ENCODE peak calls at places on chromosome 2, in four cellular contexts. W, Z, C and J are unnamed samples.

GRCh38 chr2:227460079-227460485 is 11.9 kb upstream of the AGFG1 start:
- DNase-seq in C (no peak), W (peak), Z (no peak), J (no peak)

GRCh38 chr2:66699481-66700180 is 264.7 kb downstream of the MEIS1 start:
- DNase-seq in W (no peak), C (no peak), Z (no peak), J (no peak)

GRCh38 chr2:224023188-224023587 is 15.9 kb downstream of the SERPINE2 start:
- DNase-seq in Z (peak), C (no peak), W (peak), J (peak)

GRCh38 chr2:62569907-62570793 is 64.2 kb upstream of the TMEM17 start:
- DNase-seq in Z (peak), C (peak), W (no peak), J (peak)

GRCh38 chr2:195468771-195469170 is 188.3 kb upstream of the SLC39A10 start:
- DNase-seq in W (peak), Z (no peak), C (no peak), J (no peak)

GRCh38 chr2:180679693-180680092 is 300.7 kb upstream of the UBE2E3 start:
- DNase-seq in W (no peak), C (no peak), Z (peak), J (peak)

GRCh38 chr2:96521219-96521618 is 15.3 kb upstream of the ARID5A start:
- DNase-seq in Z (no peak), W (no peak), C (no peak), J (no peak)

GRCh38 chr2:98212291-98212690 is 125.3 kb downstream of the VWA3B start:
- DNase-seq in Z (no peak), C (no peak), W (no peak), J (no peak)

GRCh38 chr2:15180379-15180778 is 380.8 kb downstream of the NBAS start:
- DNase-seq in W (no peak), Z (no peak), C (no peak), J (no peak)

GRCh38 chr2:12990523-12990922 is 273.8 kb downstream of the TRIB2 start:
- DNase-seq in C (no peak), Z (no peak), W (no peak), J (no peak)

GRCh38 chr2:126889501-126890135 is 9.1 kb upstream of the TEX51 start:
- DNase-seq in Z (peak), C (no peak), W (no peak), J (no peak)

GRCh38 chr2:74205586-74205985 is 7.2 kb downstream of the MTHFD2 start:
- DNase-seq in W (no peak), C (no peak), Z (no peak), J (peak)

GRCh38 chr2:74205113-74205512 is 6.7 kb downstream of the MTHFD2 start:
- DNase-seq in W (no peak), Z (no peak), C (no peak), J (no peak)

GRCh38 chr2:74201596-74201995 is 3.2 kb downstream of the MTHFD2 start:
- DNase-seq in W (peak), Z (no peak), C (no peak), J (no peak)

GRCh38 chr2:74204436-74204835 is 6.0 kb downstream of the MTHFD2 start:
- DNase-seq in Z (no peak), W (no peak), C (no peak), J (no peak)

DNA sequence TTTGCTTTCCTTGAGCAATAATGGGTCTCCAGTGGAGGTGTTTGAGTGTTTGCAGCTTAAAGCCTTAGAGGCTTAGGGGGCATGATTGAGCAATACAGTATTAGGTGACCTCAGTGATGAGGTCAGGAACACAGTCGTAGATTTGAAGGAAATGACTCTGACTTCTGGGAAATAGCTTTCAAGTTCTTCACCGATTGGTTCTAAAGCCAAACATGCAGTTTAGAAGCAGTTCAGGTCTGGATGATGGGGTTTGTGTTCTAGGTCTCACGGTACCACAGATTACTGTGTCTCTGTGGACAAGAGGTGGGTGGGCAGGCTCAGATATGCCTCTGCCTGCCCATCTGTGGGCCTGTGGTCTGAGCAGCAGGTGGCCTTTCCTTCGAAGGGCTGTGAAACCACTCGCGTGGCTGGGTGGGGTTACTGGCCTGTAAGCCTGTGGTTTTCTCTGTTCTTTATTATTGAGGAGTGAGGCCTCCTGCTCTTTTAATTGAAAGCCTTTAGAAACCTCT is 7.8 kb downstream of the MTHFD2 start:
- DNase-seq in C (no peak), Z (no peak), W (peak), J (peak)
- H4K5ac ChIP-seq in C (no peak), Z (no peak), W (no peak), J (no peak)

GRCh38 chr2:6995406-6996117 is 78.3 kb downstream of the RNF144A start:
- DNase-seq in W (no peak), C (no peak), Z (no peak), J (no peak)
- H3K4me2 ChIP-seq in W (no peak), C (no peak), Z (no peak), J (no peak)

DNA sequence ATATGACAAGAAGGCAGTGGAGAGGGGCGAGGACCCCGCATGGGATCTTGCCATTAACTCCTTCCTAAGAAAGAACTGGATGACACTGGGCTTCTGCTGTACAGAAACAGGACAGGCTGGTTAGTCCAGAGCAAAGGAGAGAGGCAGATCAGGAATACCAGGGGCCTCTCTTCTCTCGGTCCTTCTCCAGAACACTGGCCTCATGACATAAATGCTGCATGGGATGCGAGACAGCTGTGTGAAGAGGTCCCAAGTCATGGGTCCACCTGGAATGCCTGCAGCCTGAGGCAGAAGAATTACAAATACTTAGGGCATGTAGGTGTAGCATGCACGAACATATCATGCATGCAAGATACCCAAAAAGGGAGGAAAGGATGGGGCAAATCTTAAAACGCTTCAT is 9.1 kb downstream of the MBOAT2 start:
- DNase-seq in W (no peak), Z (no peak), C (no peak), J (peak)
- H4K5ac ChIP-seq in W (no peak), Z (no peak), C (no peak), J (no peak)

GRCh38 chr2:191114403-191114886 is 36.3 kb downstream of the STAT4 start:
- DNase-seq in W (peak), C (no peak), Z (no peak), J (no peak)
- H3K4me2 ChIP-seq in W (no peak), C (no peak), Z (no peak), J (no peak)

GRCh38 chr2:3619033-3619432 is 24.1 kb downstream of the COLEC11 start:
- DNase-seq in W (no peak), C (no peak), Z (no peak), J (no peak)

GRCh38 chr2:3613524-3613905 is 18.6 kb downstream of the COLEC11 start:
- DNase-seq in Z (no peak), C (no peak), W (no peak), J (no peak)

GRCh38 chr2:3620834-3621233 is 25.9 kb downstream of the COLEC11 start:
- DNase-seq in W (peak), C (no peak), Z (no peak), J (no peak)

GRCh38 chr2:3618367-3618766 is 23.5 kb downstream of the COLEC11 start:
- DNase-seq in C (no peak), Z (no peak), W (no peak), J (no peak)

GRCh38 chr2:3617198-3617890 is 22.4 kb downstream of the COLEC11 start:
- DNase-seq in C (no peak), Z (no peak), W (no peak), J (no peak)
- H4K5ac ChIP-seq in C (no peak), Z (no peak), W (no peak), J (no peak)